ENCODE peak calls at places on chromosome X, in six cellular contexts. M, X, Z, G, A and S are unnamed samples.

GRCh38 chrX:15790766-15791380 is 589 bp downstream of the ZRSR2 start:
- DNase-seq in M (peak; percentile 4), X (no peak), Z (no peak), G (peak; percentile 2), A (no peak), S (no peak)

GRCh38 chrX:134460861-134461218 is 875 bp downstream of the HPRT1 start:
- DNase-seq in M (peak; percentile 2), X (peak; percentile 24), Z (no peak), G (peak; percentile 39), A (no peak), S (no peak)

GRCh38 chrX:114774691-114775090 is 190.8 kb downstream of the HTR2C start:
- DNase-seq in M (no peak), X (no peak), Z (no peak), G (no peak), A (no peak), S (no peak)

GRCh38 chrX:23844502-23845138 is 61.6 kb downstream of the SAT1 start:
- DNase-seq in M (peak; percentile 28), X (peak; percentile 60), Z (no peak), G (no peak), A (no peak), S (no peak)

GRCh38 chrX:123851010-123851409 is 8.8 kb upstream of the XIAP start:
- DNase-seq in M (no peak), X (no peak), Z (no peak), G (no peak), A (no peak), S (no peak)

GRCh38 chrX:14932136-14932535 is 58.9 kb downstream of the MOSPD2 start:
- DNase-seq in M (no peak), X (no peak), Z (no peak), G (no peak), A (no peak), S (no peak)

GRCh38 chrX:153598541-153599191 is at the start of gene CCNQ:
- DNase-seq in M (no peak), X (no peak), Z (no peak), G (peak; percentile 37), A (peak; percentile 60), S (no peak)

GRCh38 chrX:151398346-151398745 is 1.3 kb downstream of the VMA21 start:
- DNase-seq in M (no peak), X (no peak), Z (no peak), G (no peak), A (no peak), S (no peak)

GRCh38 chrX:40550069-40550468 is 30.7 kb upstream of the ATP6AP2 start:
- DNase-seq in M (no peak), X (no peak), Z (no peak), G (no peak), A (no peak), S (no peak)

GRCh38 chrX:151397741-151398070 is 700 bp downstream of the VMA21 start:
- DNase-seq in M (no peak), X (no peak), Z (no peak), G (peak; percentile 30), A (no peak), S (no peak)